ENCODE peak calls at places on chromosomes 1 and 21, in seven cellular contexts. H is Calu3, V is lower lobe of right lung, L is GM23338, M is NB4, Z is HFF-Myc, R is BE2C. S is an unnamed sample.
A peak's percentile ranks its signal among the peaks of the same experiment; 100 is the strongest.

GRCh38 chr1:18807334-18808063 is 52.0 kb downstream of the TAS1R2 start:
- DNase-seq in H (no peak), V (no peak), L (no peak), M (no peak), Z (no peak), R (no peak), S (no peak)

GRCh38 chr1:46131093-46131492 is 1.3 kb downstream of the PIK3R3 start:
- DNase-seq in H (no peak), V (no peak), L (peak; percentile 7), M (no peak), Z (no peak), R (no peak), S (no peak)

GRCh38 chr1:26020390-26020789 is 1.2 kb upstream of the EXTL1 start:
- DNase-seq in H (no peak), V (no peak), L (no peak), M (no peak), Z (no peak), R (no peak), S (no peak)

GRCh38 chr1:40838045-40838979 is 23.9 kb downstream of the CITED4 start:
- DNase-seq in H (no peak), V (no peak), L (peak; percentile 80), M (no peak), Z (no peak), R (no peak), S (no peak)

GRCh38 chr21:46414965-46415275 is 43.8 kb upstream of the DIP2A start:
- DNase-seq in H (no peak), V (peak; percentile 21), L (no peak), M (no peak), Z (no peak), R (no peak), S (no peak)

GRCh38 chr1:2609271-2610035 is 22.9 kb downstream of the PRXL2B start:
- DNase-seq in H (no peak), V (peak; percentile 43), L (no peak), M (no peak), Z (no peak), R (peak; percentile 1), S (no peak)

GRCh38 chr1:245279346-245279745 is 124.6 kb downstream of the KIF26B start:
- DNase-seq in H (no peak), V (no peak), L (no peak), M (peak; percentile 62), Z (no peak), R (no peak), S (no peak)

GRCh38 chr1:108000620-108001105 is 35.7 kb upstream of the VAV3 start:
- DNase-seq in H (no peak), V (no peak), L (no peak), M (no peak), Z (peak; percentile 78), R (peak; percentile 49), S (no peak)

GRCh38 chr1:69088556-69088955 is 479.2 kb upstream of the LRRC7 start:
- DNase-seq in H (no peak), V (no peak), L (no peak), M (no peak), Z (no peak), R (no peak), S (no peak)

GRCh38 chr1:181849071-181849470 is 212.4 kb downstream of the ZNF648 start:
- DNase-seq in H (no peak), V (no peak), L (no peak), M (no peak), Z (no peak), R (no peak), S (no peak)

GRCh38 chr1:12386130-12386529 is 156.3 kb downstream of the VPS13D start:
- DNase-seq in H (peak; percentile 48), V (no peak), L (no peak), M (no peak), Z (no peak), R (no peak), S (no peak)

GRCh38 chr1:17866451-17867029 is 111.4 kb downstream of the ACTL8 start:
- DNase-seq in H (peak; percentile 43), V (no peak), L (no peak), M (peak; percentile 25), Z (no peak), R (no peak), S (no peak)

GRCh38 chr1:10968411-10968826 is 44.0 kb upstream of the TARDBP start:
- DNase-seq in H (no peak), V (no peak), L (no peak), M (no peak), Z (no peak), R (no peak), S (no peak)

GRCh38 chr1:56710646-56711045 is 65.5 kb downstream of the PRKAA2 start:
- DNase-seq in H (no peak), V (no peak), L (no peak), M (no peak), Z (peak; percentile 14), R (no peak), S (no peak)

GRCh38 chr1:83102630-83103071 is 896.3 kb downstream of the TTLL7 start:
- DNase-seq in H (peak; percentile 35), V (no peak), L (peak; percentile 3), M (no peak), Z (peak; percentile 74), R (no peak), S (no peak)

GRCh38 chr21:45073301-45074047 is 906 bp upstream of the ADARB1 start:
- DNase-seq in H (peak; percentile 19), V (no peak), L (peak; percentile 64), M (peak; percentile 53), Z (no peak), R (peak; percentile 58), S (no peak)

GRCh38 chr1:48526045-48526714 is 54.2 kb upstream of the SPATA6 start:
- DNase-seq in H (no peak), V (no peak), L (no peak), M (no peak), Z (no peak), R (peak; percentile 45), S (no peak)

GRCh38 chr1:161949543-161949942 is 74.1 kb downstream of the OLFML2B start:
- DNase-seq in H (no peak), V (no peak), L (no peak), M (no peak), Z (no peak), R (no peak), S (no peak)

GRCh38 chr1:215665212-215665611 is 98.1 kb downstream of the KCTD3 start:
- DNase-seq in H (no peak), V (no peak), L (no peak), M (no peak), Z (no peak), R (no peak), S (no peak)

GRCh38 chr1:31765516-31765915 is 1.4 kb upstream of the ADGRB2 start:
- DNase-seq in H (no peak), V (no peak), L (no peak), M (no peak), Z (no peak), R (no peak), S (no peak)

GRCh38 chr1:31763671-31764306 is 351 bp downstream of the ADGRB2 start:
- DNase-seq in H (no peak), V (no peak), L (peak; percentile 31), M (no peak), Z (no peak), R (peak; percentile 20), S (no peak)

GRCh38 chr1:31764307-31765040 is at the start of gene ADGRB2:
- DNase-seq in H (peak; percentile 28), V (no peak), L (peak; percentile 78), M (peak; percentile 34), Z (no peak), R (peak; percentile 49), S (no peak)

GRCh38 chr1:31762726-31763670 is 1.1 kb downstream of the ADGRB2 start:
- DNase-seq in H (peak; percentile 92), V (peak; percentile 72), L (peak; percentile 92), M (peak; percentile 75), Z (no peak), R (peak; percentile 90), S (peak; percentile 90)

GRCh38 chr1:31765041-31765467 is 914 bp upstream of the ADGRB2 start:
- DNase-seq in H (peak; percentile 37), V (no peak), L (peak; percentile 69), M (peak; percentile 62), Z (no peak), R (peak; percentile 73), S (peak; percentile 47)
- TF ChIP-seq CTCF in H (no peak), V (no peak), L (peak; percentile 75), M (peak; percentile 42), Z (peak; percentile 52), R (peak; percentile 57), S (peak; percentile 22)

DNA sequence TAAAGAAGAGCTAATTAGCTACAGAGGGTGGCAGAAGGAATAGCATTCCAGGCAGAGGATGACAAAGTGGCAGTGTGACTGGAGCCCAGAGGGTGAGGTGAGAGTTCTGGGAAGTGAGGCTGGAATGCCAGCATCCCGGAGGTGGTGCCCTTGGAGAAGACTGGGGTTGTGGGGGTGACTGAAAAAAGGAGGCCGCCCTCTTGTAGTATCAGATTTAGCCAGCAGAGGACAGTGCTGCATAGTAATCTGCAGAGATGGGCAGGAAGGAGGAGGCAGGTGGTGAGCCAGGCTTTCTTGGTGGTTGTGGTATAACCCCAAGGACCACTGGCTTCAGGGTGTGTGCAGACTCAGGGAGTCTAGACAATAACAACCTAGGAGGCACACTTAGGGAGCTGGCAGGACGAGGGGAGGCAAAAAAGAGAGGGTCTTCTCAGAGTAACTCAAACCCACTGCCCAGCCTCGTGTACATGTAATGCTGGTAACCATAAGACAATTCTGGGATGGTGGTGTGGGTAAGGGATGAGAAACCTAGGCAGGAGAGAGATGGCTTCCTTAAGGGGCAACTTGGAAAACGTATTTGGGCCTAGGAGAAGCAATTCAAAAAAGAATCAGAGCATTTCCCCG is 30.5 kb downstream of the MROH7 start:
- DNase-seq in H (peak; percentile 76), V (no peak), L (peak; percentile 86), M (peak; percentile 69), Z (peak; percentile 21), R (peak; percentile 65), S (peak; percentile 76)
- TF ChIP-seq CTCF in H (peak; percentile 93), V (peak; percentile 68), L (peak; percentile 98), M (peak; percentile 76), Z (peak; percentile 79), R (peak; percentile 70), S (peak; percentile 75)

GRCh38 chr1:109773900-109774485 is 10.3 kb upstream of the EPS8L3 start:
- DNase-seq in H (no peak), V (peak; percentile 42), L (no peak), M (no peak), Z (no peak), R (no peak), S (no peak)
- TF ChIP-seq CTCF in H (no peak), V (peak; percentile 1), L (no peak), M (no peak), Z (no peak), R (no peak), S (no peak)

GRCh38 chr1:1272341-1273151 is 1.1 kb downstream of the UBE2J2 start:
- DNase-seq in H (peak; percentile 48), V (peak; percentile 65), L (no peak), M (no peak), Z (no peak), R (no peak), S (no peak)

GRCh38 chr1:1274931-1275431 is 1.3 kb upstream of the UBE2J2 start:
- DNase-seq in H (no peak), V (no peak), L (no peak), M (no peak), Z (no peak), R (no peak), S (no peak)

GRCh38 chr1:1273152-1273534 is 511 bp downstream of the UBE2J2 start:
- DNase-seq in H (no peak), V (no peak), L (no peak), M (no peak), Z (no peak), R (no peak), S (no peak)

GRCh38 chr1:1274299-1274930 is 761 bp upstream of the UBE2J2 start:
- DNase-seq in H (no peak), V (no peak), L (no peak), M (no peak), Z (no peak), R (no peak), S (no peak)

GRCh38 chr1:1273535-1274298 is at the start of gene UBE2J2:
- DNase-seq in H (peak; percentile 88), V (peak; percentile 97), L (peak; percentile 96), M (peak; percentile 93), Z (peak; percentile 51), R (peak; percentile 96), S (peak; percentile 96)
- TF ChIP-seq CTCF in H (no peak), V (no peak), L (no peak), M (no peak), Z (no peak), R (no peak), S (no peak)

S was measured in endothelial cell.